ENCODE peak calls at places on chromosomes 11 and 22, in seven cellular contexts. G is endothelial cell; H is activated CD4-positive, CD25-positive, alpha-beta regulatory T cell treated with anti-CD3 and anti-CD28 coated beads, Interleukin-2, amount 50 U/mL, for 16 hours; X is midbrain; K is GM18507; E is activated CD4-positive, alpha-beta T cell treated with anti-CD3 and anti-CD28 coated beads, Interleukin-2, amount 50 U/mL, for 24 hours; O is T-helper 17 cell. D is an unnamed sample.

GRCh38 chr11:38530226-38530625 is 1932.2 kb upstream of the RAG2 start:
- DNase-seq in G (no peak), H (no peak), X (no peak), K (no peak), E (no peak), O (no peak), D (no peak)

GRCh38 chr11:73143126-73143838 is 1.2 kb upstream of the FCHSD2 start:
- DNase-seq in G (no peak), H (no peak), X (no peak), K (no peak), E (no peak), O (no peak), D (no peak)

GRCh38 chr22:43862074-43862881 is at the start of gene SULT4A1:
- DNase-seq in G (no peak), H (no peak), X (no peak), K (no peak), E (no peak), O (no peak), D (no peak)

GRCh38 chr11:16347928-16348685 is 8.2 kb downstream of the SOX6 start:
- DNase-seq in G (no peak), H (no peak), X (no peak), K (no peak), E (no peak), O (no peak), D (peak)

GRCh38 chr22:39114157-39114511 is 17.1 kb downstream of the APOBEC3H start:
- DNase-seq in G (no peak), H (no peak), X (no peak), K (no peak), E (no peak), O (no peak), D (no peak)

GRCh38 chr11:17413414-17414316 is 25.2 kb upstream of the KCNJ11 start:
- DNase-seq in G (no peak), H (no peak), X (no peak), K (no peak), E (no peak), O (no peak), D (no peak)

GRCh38 chr11:22688914-22689313 is 22.5 kb downstream of the GAS2 start:
- DNase-seq in G (no peak), H (no peak), X (no peak), K (no peak), E (no peak), O (no peak), D (no peak)

GRCh38 chr11:3671334-3672254 is at the start of gene CHRNA10:
- DNase-seq in G (no peak), H (no peak), X (no peak), K (no peak), E (no peak), O (no peak), D (no peak)

GRCh38 chr11:119776031-119776636 is 47.1 kb upstream of the NECTIN1 start:
- DNase-seq in G (no peak), H (no peak), X (no peak), K (no peak), E (no peak), O (no peak), D (no peak)

GRCh38 chr22:19957445-19957844 is 15.8 kb upstream of the TXNRD2 start:
- DNase-seq in G (no peak), H (no peak), X (no peak), K (no peak), E (no peak), O (no peak), D (no peak)

GRCh38 chr22:17655289-17655688 is 16.7 kb downstream of the BCL2L13 start:
- DNase-seq in G (no peak), H (no peak), X (no peak), K (no peak), E (no peak), O (no peak), D (no peak)

GRCh38 chr11:11230802-11231562 is 122.1 kb downstream of the CSNK2A3 start:
- DNase-seq in G (peak), H (no peak), X (no peak), K (no peak), E (no peak), O (no peak), D (no peak)

GRCh38 chr11:15127341-15127740 is 12.6 kb downstream of the INSC start:
- DNase-seq in G (no peak), H (no peak), X (no peak), K (no peak), E (no peak), O (no peak), D (peak)

GRCh38 chr11:123072279-123072678 is 10.3 kb upstream of the HSPA8 start:
- DNase-seq in G (no peak), H (no peak), X (no peak), K (no peak), E (no peak), O (no peak), D (no peak)

GRCh38 chr11:117072517-117073218 is 25.6 kb downstream of the SIK3 start:
- DNase-seq in G (no peak), H (peak), X (no peak), K (no peak), E (peak), O (no peak), D (peak)

GRCh38 chr11:22539851-22540376 is 85.7 kb downstream of the FANCF start:
- DNase-seq in G (no peak), H (no peak), X (peak), K (no peak), E (no peak), O (no peak), D (peak)

GRCh38 chr22:42646569-42647525 is 2.3 kb downstream of the CYB5R3 start:
- DNase-seq in G (no peak), H (no peak), X (no peak), K (no peak), E (no peak), O (no peak), D (no peak)

GRCh38 chr11:110176366-110177056 is 83.3 kb downstream of the ZC3H12C start:
- DNase-seq in G (no peak), H (no peak), X (no peak), K (no peak), E (no peak), O (no peak), D (peak)

GRCh38 chr11:64553554-64554201 is 37.3 kb upstream of the SLC22A12 start:
- DNase-seq in G (peak), H (no peak), X (peak), K (no peak), E (peak), O (peak), D (peak)

GRCh38 chr11:47233051-47233450 is 15.6 kb downstream of the ACP2 start:
- DNase-seq in G (no peak), H (no peak), X (no peak), K (no peak), E (no peak), O (no peak), D (no peak)

GRCh38 chr22:35742342-35743100 is 24.8 kb downstream of the APOL5 start:
- DNase-seq in G (no peak), H (no peak), X (no peak), K (no peak), E (no peak), O (no peak), D (peak)

GRCh38 chr11:14342906-14343305 is 16.1 kb downstream of the RRAS2 start:
- DNase-seq in G (no peak), H (no peak), X (no peak), K (no peak), E (no peak), O (no peak), D (peak)

GRCh38 chr11:71425409-71425808 is 22.8 kb downstream of the DHCR7 start:
- DNase-seq in G (no peak), H (no peak), X (no peak), K (no peak), E (no peak), O (no peak), D (no peak)

GRCh38 chr11:126969865-126970479 is 30.6 kb downstream of the KIRREL3 start:
- DNase-seq in G (peak), H (no peak), X (peak), K (no peak), E (no peak), O (no peak), D (peak)

GRCh38 chr22:44582016-44582415 is 84.0 kb upstream of the RTL6 start:
- DNase-seq in G (no peak), H (no peak), X (no peak), K (no peak), E (no peak), O (no peak), D (no peak)

GRCh38 chr11:96324912-96325311 is 18.1 kb downstream of the MAML2 start:
- DNase-seq in G (no peak), H (no peak), X (no peak), K (no peak), E (no peak), O (no peak), D (peak)

GRCh38 chr22:39489094-39490068 is 12.7 kb upstream of the MIEF1 start:
- DNase-seq in G (no peak), H (no peak), X (no peak), K (no peak), E (no peak), O (no peak), D (no peak)

GRCh38 chr11:115653076-115653475 is 148.9 kb upstream of the CADM1 start:
- DNase-seq in G (no peak), H (no peak), X (no peak), K (no peak), E (no peak), O (no peak), D (no peak)

GRCh38 chr11:84906995-84907394 is 720.1 kb downstream of the DLG2 start:
- DNase-seq in G (no peak), H (no peak), X (no peak), K (no peak), E (no peak), O (no peak), D (peak)

GRCh38 chr22:30380011-30380410 is 7.2 kb downstream of the RNF215 start:
- DNase-seq in G (no peak), H (no peak), X (no peak), K (no peak), E (no peak), O (no peak), D (no peak)

GRCh38 chr22:38203090-38203810 is 1.5 kb downstream of the MAFF start:
- DNase-seq in G (no peak), H (no peak), X (no peak), K (no peak), E (no peak), O (no peak), D (peak)

GRCh38 chr11:62552931-62553838 is 6.6 kb upstream of the AHNAK start:
- DNase-seq in G (peak), H (no peak), X (no peak), K (no peak), E (no peak), O (peak), D (peak)

GRCh38 chr22:44126807-44127206 is 53.9 kb upstream of the PARVG start:
- DNase-seq in G (no peak), H (no peak), X (no peak), K (no peak), E (no peak), O (no peak), D (no peak)

GRCh38 chr11:92776676-92777075 is 192.8 kb upstream of the MTNR1B start:
- DNase-seq in G (no peak), H (no peak), X (no peak), K (no peak), E (no peak), O (no peak), D (peak)

GRCh38 chr11:128691802-128692749 is 1.8 kb upstream of the FLI1 start:
- DNase-seq in G (peak), H (no peak), X (no peak), K (no peak), E (no peak), O (no peak), D (no peak)

GRCh38 chr11:75273989-75274391 is 33.4 kb downstream of the TPBGL start:
- DNase-seq in G (no peak), H (no peak), X (no peak), K (no peak), E (no peak), O (no peak), D (no peak)

D was measured in astrocyte of the spinal cord.